ENCODE peak calls at places on chromosomes 11 and 22, in seven cellular contexts. Y, S, J, G, F, A and Q are unnamed samples.

GRCh38 chr11:7612661-7613393 is 60.5 kb downstream of the CYB5R2 start:
- DNase-seq in S (peak), J (no peak), A (no peak), G (no peak), Y (no peak), F (no peak), Q (peak)

GRCh38 chr11:110286298-110287040 is 9.9 kb downstream of the RDX start:
- DNase-seq in S (no peak), A (peak), Y (no peak), G (peak), J (no peak), F (no peak), Q (peak)

GRCh38 chr11:75028321-75029097 is 39.8 kb downstream of the NEU3 start:
- DNase-seq in G (peak), S (no peak), Y (no peak), J (no peak), F (no peak), A (no peak), Q (peak)

GRCh38 chr11:59719556-59719955 is 5.9 kb upstream of the OR10V1 start:
- DNase-seq in J (no peak), Y (no peak), S (no peak), F (no peak), A (no peak), G (no peak), Q (no peak)

GRCh38 chr11:71446942-71447688 is 1.1 kb downstream of the DHCR7 start:
- DNase-seq in S (peak), G (no peak), J (peak), A (peak), F (no peak), Y (peak), Q (peak)

GRCh38 chr11:85810871-85811611 is at the start of gene SYTL2:
- DNase-seq in F (peak), A (peak), G (peak), Y (peak), J (peak), S (peak), Q (peak)

GRCh38 chr11:9489366-9489765 is 28.6 kb downstream of the ZNF143 start:
- DNase-seq in G (no peak), Y (peak), S (peak), F (no peak), A (no peak), J (no peak), Q (no peak)

GRCh38 chr22:19798320-19798665 is 37.7 kb downstream of the TBX1 start:
- DNase-seq in Y (no peak), J (no peak), F (no peak), G (no peak), S (no peak), A (no peak), Q (no peak)

GRCh38 chr22:44712962-44713361 is 11.0 kb downstream of the PRR5 start:
- DNase-seq in G (no peak), S (no peak), J (no peak), Y (no peak), F (no peak), A (no peak), Q (no peak)

GRCh38 chr11:43358308-43358669 is 431 bp upstream of the TTC17 start:
- DNase-seq in A (no peak), S (no peak), J (no peak), Y (no peak), F (no peak), G (no peak), Q (peak)

GRCh38 chr11:1204381-1205101 is 18.3 kb upstream of the MUC5B start:
- DNase-seq in G (no peak), Y (no peak), A (no peak), F (no peak), S (no peak), J (no peak), Q (no peak)

GRCh38 chr22:29200901-29201300 is 4.8 kb upstream of the EMID1 start:
- DNase-seq in F (no peak), S (no peak), G (no peak), J (no peak), A (no peak), Y (no peak), Q (no peak)

GRCh38 chr11:12674571-12674935 is 332 bp downstream of the TEAD1 start:
- DNase-seq in G (no peak), J (no peak), A (no peak), F (no peak), S (no peak), Y (no peak), Q (peak)

GRCh38 chr11:107719557-107720304 is 7.9 kb upstream of the SLN start:
- DNase-seq in S (no peak), Y (no peak), A (no peak), G (no peak), F (no peak), J (no peak), Q (peak)